ENCODE peak calls at places on chromosomes 7 and 10, in six cellular contexts. S, V, Z, P, O and Q are unnamed samples. For H3K9me3, the result is how much of the 10 kb centered on the place peaks cover.

GRCh38 chr7:2884161-2884560 is 40.1 kb upstream of the GNA12 start:
- DNase-seq in S (no peak), V (no peak), Z (no peak), P (no peak), O (no peak), Q (no peak)

GRCh38 chr7:418636-419280 is 100.9 kb downstream of the PDGFA start:
- DNase-seq in S (no peak), V (peak), Z (no peak), P (peak), O (peak), Q (peak)

GRCh38 chr10:85967594-85967993 is 399.0 kb downstream of the GRID1 start:
- DNase-seq in S (no peak), V (no peak), Z (no peak), P (no peak), O (no peak), Q (no peak)

GRCh38 chr10:50622497-50623298 is 1.1 kb downstream of the SGMS1 start:
- DNase-seq in S (no peak), V (peak), Z (no peak), P (peak), O (peak), Q (peak)

GRCh38 chr7:144761493-144761892 is 74.4 kb downstream of the TPK1 start:
- DNase-seq in S (no peak), V (no peak), Z (no peak), P (no peak), O (no peak), Q (no peak)

GRCh38 chr7:96495751-96496216 is 173.9 kb upstream of the SLC25A13 start:
- DNase-seq in S (no peak), V (no peak), Z (no peak), P (no peak), O (no peak), Q (no peak)

GRCh38 chr7:27145167-27145883 is 1.8 kb upstream of the HOXA5 start:
- DNase-seq in S (no peak), V (no peak), Z (no peak), P (peak), O (peak), Q (peak)

GRCh38 chr10:97891497-97892167 is 42.0 kb downstream of the GOLGA7B start:
- DNase-seq in S (peak), V (no peak), Z (no peak), P (no peak), O (peak), Q (no peak)

GRCh38 chr10:89741126-89741762 is 39.9 kb downstream of the KIF20B start:
- DNase-seq in S (no peak), V (no peak), Z (no peak), P (no peak), O (no peak), Q (no peak)

GRCh38 chr10:124346831-124347230 is 71.9 kb downstream of the OAT start:
- DNase-seq in S (no peak), V (no peak), Z (no peak), P (no peak), O (peak), Q (no peak)

GRCh38 chr7:19798986-19799385 is 25.6 kb upstream of the TMEM196 start:
- DNase-seq in S (no peak), V (no peak), Z (no peak), P (no peak), O (no peak), Q (no peak)

GRCh38 chr10:119521443-119522204 is 20.9 kb downstream of the RGS10 start:
- DNase-seq in S (peak), V (no peak), Z (peak), P (no peak), O (no peak), Q (no peak)

GRCh38 chr10:120428754-120429153 is 28.3 kb upstream of the PLPP4 start:
- DNase-seq in S (no peak), V (no peak), Z (no peak), P (no peak), O (no peak), Q (no peak)

GRCh38 chr7:157378390-157378789 is 41.6 kb downstream of the DNAJB6 start:
- DNase-seq in S (no peak), V (no peak), Z (no peak), P (no peak), O (no peak), Q (no peak)

GRCh38 chr7:114922652-114923402 is 933 bp downstream of the MDFIC start:
- DNase-seq in S (no peak), V (peak), Z (peak), P (peak), O (peak), Q (peak)

GRCh38 chr7:25857376-25858067 is 294.5 kb upstream of the NFE2L3 start:
- DNase-seq in S (no peak), V (no peak), Z (no peak), P (peak), O (no peak), Q (peak)

GRCh38 chr7:96910484-96910883 is 94.9 kb upstream of the DLX6 start:
- DNase-seq in S (peak), V (no peak), Z (no peak), P (no peak), O (no peak), Q (no peak)

GRCh38 chr10:3778708-3779108 is 6.3 kb downstream of the KLF6 start:
- DNase-seq in S (no peak), V (no peak), Z (no peak), P (no peak), O (no peak), Q (no peak)

GRCh38 chr7:101823086-101823485 is 5.7 kb downstream of the CUX1 start:
- DNase-seq in S (no peak), V (no peak), Z (no peak), P (peak), O (no peak), Q (no peak)

GRCh38 chr7:48298779-48299178 is 127.5 kb downstream of the ABCA13 start:
- DNase-seq in S (no peak), V (no peak), Z (peak), P (no peak), O (no peak), Q (no peak)

GRCh38 chr10:1047937-1048336 is 982 bp downstream of the IDI1 start:
- DNase-seq in S (no peak), V (no peak), Z (no peak), P (no peak), O (no peak), Q (peak)

GRCh38 chr7:127594490-127594889 is 954 bp downstream of the FSCN3 start:
- DNase-seq in S (peak), V (no peak), Z (no peak), P (no peak), O (no peak), Q (no peak)

GRCh38 chr7:36613214-36613613 is 111.1 kb downstream of the AOAH start:
- DNase-seq in S (no peak), V (no peak), Z (no peak), P (no peak), O (no peak), Q (no peak)

GRCh38 chr7:30028749-30029635 is 780 bp downstream of the PLEKHA8 start:
- DNase-seq in S (peak), V (no peak), Z (no peak), P (peak), O (no peak), Q (peak)

GRCh38 chr7:44257618-44258422 is 57.0 kb downstream of the YKT6 start:
- DNase-seq in S (peak), V (peak), Z (peak), P (no peak), O (peak), Q (peak)

GRCh38 chr10:73469579-73469978 is 26.2 kb downstream of the PPP3CB start:
- DNase-seq in S (no peak), V (no peak), Z (no peak), P (no peak), O (no peak), Q (no peak)

GRCh38 chr10:28400176-28400575 is 97.3 kb upstream of the MPP7 start:
- DNase-seq in S (no peak), V (no peak), Z (no peak), P (no peak), O (no peak), Q (no peak)
- H3K27ac ChIP-seq in S (no peak), V (no peak), Z (no peak), P (no peak), O (peak), Q (no peak)

DNA sequence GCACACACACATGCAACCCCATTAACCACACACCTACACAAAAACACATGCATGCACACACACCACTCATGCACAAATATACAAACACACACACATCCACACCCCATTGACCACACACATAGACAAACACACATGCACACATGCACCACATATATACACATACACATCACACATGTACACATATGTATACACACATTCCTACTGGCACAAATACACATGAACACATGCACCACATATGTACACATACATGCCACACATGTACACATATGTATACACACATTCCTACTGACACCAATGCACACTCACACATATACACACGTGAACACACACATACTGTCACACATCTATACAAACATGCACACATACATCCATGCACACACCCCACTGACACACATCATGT is 212.5 kb upstream of the PPP2R2D start:
- DNase-seq in S (no peak), V (no peak), Z (no peak), P (no peak), O (no peak), Q (no peak)
- H3K9me3 ChIP-seq in S (under half), V (under half), Z (under half), P (under half), O (under half), Q (under half)

GRCh38 chr7:123645516-123645915 is 10.2 kb upstream of the LMOD2 start:
- DNase-seq in S (no peak), V (no peak), Z (no peak), P (no peak), O (no peak), Q (peak)
- H3K27ac ChIP-seq in S (no peak), V (no peak), Z (no peak), P (no peak), O (no peak), Q (no peak)

DNA sequence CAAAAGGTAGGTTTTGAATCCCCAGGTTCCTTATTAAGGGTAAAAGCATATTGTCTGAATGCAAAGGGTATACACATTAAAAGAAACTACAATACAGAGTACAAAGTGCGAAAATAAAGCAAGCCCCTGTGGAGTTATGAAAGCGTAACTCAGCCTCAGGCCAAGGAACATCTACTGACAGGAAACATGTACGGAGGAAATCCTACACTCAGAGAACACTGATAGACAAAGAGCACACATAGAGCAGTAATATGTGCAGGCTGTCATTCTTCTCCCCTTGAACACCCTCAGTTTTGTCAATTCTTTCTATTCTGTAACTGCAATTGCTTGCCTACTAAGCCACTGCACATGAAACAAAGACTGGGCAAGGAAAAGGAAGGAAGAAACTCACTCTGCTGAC is 150.2 kb downstream of the DGKB start:
- DNase-seq in S (no peak), V (no peak), Z (no peak), P (no peak), O (no peak), Q (no peak)
- H3K9me3 ChIP-seq in S (under half), V (under half), Z (under half), P (under half), O (under half), Q (under half)